ENCODE peak calls at places on chromosomes 7 and 10, in four cellular contexts. One of them, this sample, is unnamed.
A peak's percentile ranks its signal among the peaks of the same experiment; 100 is the strongest.

GRCh38 chr10:30885423-30885822 is 146.2 kb downstream of the ZNF438 start:
- DNase-seq in endothelial cell of umbilical vein: no peak
- DNase-seq in K562: no peak
- DNase-seq in H1: no peak
- DNase-seq in this sample: no peak

GRCh38 chr10:71718165-71718678 is 1.4 kb downstream of the C10orf105 start:
- DNase-seq in endothelial cell of umbilical vein: no peak
- DNase-seq in K562: no peak
- DNase-seq in H1: no peak
- DNase-seq in this sample: no peak

GRCh38 chr7:118046086-118046485 is 137.9 kb upstream of the LSM8 start:
- DNase-seq in endothelial cell of umbilical vein: no peak
- DNase-seq in K562: no peak
- DNase-seq in H1: no peak
- DNase-seq in this sample: no peak

GRCh38 chr7:76280408-76280807 is 22.1 kb upstream of the HSPB1 start:
- DNase-seq in endothelial cell of umbilical vein: no peak
- DNase-seq in K562: no peak
- DNase-seq in H1: no peak
- DNase-seq in this sample: no peak

GRCh38 chr10:119022846-119023552 is 6.5 kb upstream of the NANOS1 start:
- DNase-seq in endothelial cell of umbilical vein: no peak
- DNase-seq in K562: no peak
- DNase-seq in H1: no peak
- DNase-seq in this sample: no peak

GRCh38 chr10:12701696-12702095 is 299.8 kb downstream of the CCDC3 start:
- DNase-seq in endothelial cell of umbilical vein: peak; percentile 64
- DNase-seq in K562: no peak
- DNase-seq in H1: no peak
- DNase-seq in this sample: no peak

GRCh38 chr7:134350682-134351081 is 34.0 kb upstream of the SLC35B4 start:
- DNase-seq in endothelial cell of umbilical vein: no peak
- DNase-seq in K562: no peak
- DNase-seq in H1: no peak
- DNase-seq in this sample: no peak

GRCh38 chr7:116653646-116654045 is 18.4 kb upstream of the MET start:
- DNase-seq in endothelial cell of umbilical vein: no peak
- DNase-seq in K562: no peak
- DNase-seq in H1: no peak
- DNase-seq in this sample: no peak

GRCh38 chr10:79246606-79247275 is 100.5 kb upstream of the PPIF start:
- DNase-seq in endothelial cell of umbilical vein: peak; percentile 59
- DNase-seq in K562: no peak
- DNase-seq in H1: no peak
- DNase-seq in this sample: no peak

GRCh38 chr7:130904031-130904757 is 170.2 kb upstream of the KLF14 start:
- DNase-seq in endothelial cell of umbilical vein: peak; percentile 96
- DNase-seq in K562: peak; percentile 37
- DNase-seq in H1: no peak
- DNase-seq in this sample: peak; percentile 85

GRCh38 chr7:157149317-157149716 is 10.6 kb downstream of the UBE3C start:
- DNase-seq in endothelial cell of umbilical vein: no peak
- DNase-seq in K562: no peak
- DNase-seq in H1: no peak
- DNase-seq in this sample: no peak

GRCh38 chr10:84452006-84452405 is 123.6 kb downstream of the CCSER2 start:
- DNase-seq in endothelial cell of umbilical vein: no peak
- DNase-seq in K562: no peak
- DNase-seq in H1: no peak
- DNase-seq in this sample: no peak

GRCh38 chr10:23412223-23412622 is 26.7 kb upstream of the OTUD1 start:
- DNase-seq in endothelial cell of umbilical vein: no peak
- DNase-seq in K562: no peak
- DNase-seq in H1: no peak
- DNase-seq in this sample: no peak

GRCh38 chr10:88117227-88117626 is 253.8 kb downstream of the PTEN start:
- DNase-seq in endothelial cell of umbilical vein: no peak
- DNase-seq in K562: no peak
- DNase-seq in H1: no peak
- DNase-seq in this sample: no peak

GRCh38 chr10:98399784-98400183 is 15.2 kb downstream of the PYROXD2 start:
- DNase-seq in endothelial cell of umbilical vein: no peak
- DNase-seq in K562: no peak
- DNase-seq in H1: no peak
- DNase-seq in this sample: no peak

GRCh38 chr7:69873512-69873911 is 275.2 kb downstream of the AUTS2 start:
- DNase-seq in endothelial cell of umbilical vein: no peak
- DNase-seq in K562: no peak
- DNase-seq in H1: no peak
- DNase-seq in this sample: no peak

GRCh38 chr7:34849966-34850365 is 187.3 kb downstream of the DPY19L1 start:
- DNase-seq in endothelial cell of umbilical vein: no peak
- DNase-seq in K562: no peak
- DNase-seq in H1: no peak
- DNase-seq in this sample: no peak

GRCh38 chr7:29588212-29588611 is 24.6 kb downstream of the PRR15 start:
- DNase-seq in endothelial cell of umbilical vein: no peak
- DNase-seq in K562: no peak
- DNase-seq in H1: no peak
- DNase-seq in this sample: no peak

GRCh38 chr10:33291053-33291592 is 43.3 kb downstream of the NRP1 start:
- DNase-seq in endothelial cell of umbilical vein: no peak
- DNase-seq in K562: no peak
- DNase-seq in H1: no peak
- DNase-seq in this sample: peak; percentile 43

GRCh38 chr7:128266891-128267839 is 26.1 kb downstream of the LEP start:
- DNase-seq in endothelial cell of umbilical vein: no peak
- DNase-seq in K562: no peak
- DNase-seq in H1: no peak
- DNase-seq in this sample: peak; percentile 15

GRCh38 chr10:63711361-63711760 is 190.2 kb downstream of the REEP3 start:
- DNase-seq in endothelial cell of umbilical vein: peak; percentile 59
- DNase-seq in K562: no peak
- DNase-seq in H1: no peak
- DNase-seq in this sample: no peak
- TF ChIP-seq POLR2AphosphoS5 in endothelial cell of umbilical vein: no peak
- TF ChIP-seq POLR2AphosphoS5 in K562: no peak
- TF ChIP-seq POLR2AphosphoS5 in H1: no peak
- TF ChIP-seq POLR2AphosphoS5 in this sample: no peak

GRCh38 chr7:135768990-135769389 is 20.4 kb upstream of the FAM180A start:
- DNase-seq in endothelial cell of umbilical vein: no peak
- DNase-seq in K562: no peak
- DNase-seq in H1: no peak
- DNase-seq in this sample: no peak
- TF ChIP-seq JUN in endothelial cell of umbilical vein: no peak
- TF ChIP-seq JUN in K562: no peak
- TF ChIP-seq JUN in H1: no peak
- TF ChIP-seq JUN in this sample: no peak

GRCh38 chr7:78709658-78710057 is 743.8 kb downstream of the MAGI2 start:
- DNase-seq in endothelial cell of umbilical vein: no peak
- DNase-seq in K562: no peak
- DNase-seq in H1: no peak
- DNase-seq in this sample: peak; percentile 41
- TF ChIP-seq POLR2AphosphoS5 in endothelial cell of umbilical vein: no peak
- TF ChIP-seq POLR2AphosphoS5 in K562: no peak
- TF ChIP-seq POLR2AphosphoS5 in H1: no peak
- TF ChIP-seq POLR2AphosphoS5 in this sample: no peak

DNA sequence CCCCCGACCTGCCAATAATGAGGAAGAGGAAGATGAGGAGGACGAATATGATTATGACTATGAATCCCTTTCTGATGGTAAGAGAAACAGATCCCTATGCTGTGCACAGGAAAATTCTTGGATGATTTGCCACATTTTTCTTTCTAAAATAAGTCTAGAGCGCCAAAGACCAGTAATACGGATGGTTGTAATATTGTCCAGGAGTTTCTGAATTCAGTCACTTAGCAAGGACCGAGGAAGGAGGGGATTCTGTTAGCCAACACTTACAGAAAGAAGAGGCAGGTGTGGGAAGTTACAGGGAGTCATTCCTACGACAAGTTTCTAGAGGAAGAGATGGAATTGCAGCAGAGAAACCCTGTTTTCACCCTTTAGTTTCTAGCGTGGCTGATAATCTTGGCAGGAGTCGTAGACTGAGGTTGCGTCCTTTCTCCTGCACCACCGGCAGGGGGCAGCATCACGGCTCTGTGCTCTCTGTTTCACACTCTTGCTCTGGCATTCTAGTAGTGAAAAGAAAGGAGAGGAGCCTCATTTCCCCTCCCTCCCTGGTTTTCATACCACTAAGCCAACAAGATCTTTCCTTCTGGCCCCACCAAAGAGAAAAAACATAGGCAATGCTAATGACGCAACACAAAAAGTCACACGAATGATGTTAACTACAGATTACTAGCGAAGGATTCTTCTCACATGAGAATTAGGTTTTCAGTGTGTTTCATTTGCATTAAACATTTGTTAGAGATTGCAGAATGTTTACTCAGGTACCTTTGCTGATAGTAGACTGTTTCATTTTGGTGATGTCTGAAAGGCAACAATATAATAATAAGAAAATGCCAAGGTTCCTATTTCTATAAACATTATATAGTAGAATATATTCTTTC is 82.7 kb downstream of the NOC3L start:
- DNase-seq in endothelial cell of umbilical vein: peak; percentile 72
- DNase-seq in K562: peak; percentile 59
- DNase-seq in H1: peak; percentile 62
- DNase-seq in this sample: peak; percentile 29
- TF ChIP-seq JUN in endothelial cell of umbilical vein: no peak
- TF ChIP-seq JUN in K562: no peak
- TF ChIP-seq JUN in H1: no peak
- TF ChIP-seq JUN in this sample: no peak

This sample was measured in HepG2.